ENCODE peak calls at places on chromosomes 1 and 21, in seven cellular contexts. T is gastrocnemius medialis, Z is A549, H is GM12864, V is body of pancreas, D is ovary, N is neural progenitor cell. U is an unnamed sample.
A peak's percentile ranks its signal among the peaks of the same experiment; 100 is the strongest.

GRCh38 chr1:110038271-110038670 is 3.8 kb downstream of the STRIP1 start:
- DNase-seq in D (no peak), V (no peak), T (no peak), Z (no peak), H (no peak), N (no peak), U (no peak)

GRCh38 chr1:36520771-36521420 is 38.2 kb upstream of the CSF3R start:
- DNase-seq in H (no peak), Z (no peak), V (no peak), T (no peak), D (no peak), N (no peak), U (no peak)

GRCh38 chr1:55969322-55969721 is 610.0 kb downstream of the PLPP3 start:
- DNase-seq in V (no peak), N (no peak), D (no peak), H (no peak), T (no peak), Z (no peak), U (no peak)

GRCh38 chr1:209618756-209619420 is 33.3 kb downstream of the LAMB3 start:
- DNase-seq in Z (no peak), D (no peak), V (no peak), H (no peak), T (no peak), N (no peak), U (no peak)

GRCh38 chr1:27154991-27155781 is at the start of gene SLC9A1:
- DNase-seq in D (peak; percentile 95), Z (peak; percentile 90), H (peak; percentile 68), T (peak; percentile 94), V (peak; percentile 97), N (peak; percentile 96), U (peak; percentile 92)

GRCh38 chr1:167059045-167059728 is 31.0 kb downstream of the GPA33 start:
- DNase-seq in T (peak; percentile 55), H (peak; percentile 27), N (peak; percentile 80), D (peak; percentile 38), Z (peak; percentile 67), V (peak; percentile 82), U (peak; percentile 76)

GRCh38 chr1:30788580-30789387 is 31.2 kb upstream of the LAPTM5 start:
- DNase-seq in N (no peak), V (no peak), Z (no peak), T (peak; percentile 86), D (peak; percentile 63), H (no peak), U (no peak)

GRCh38 chr1:28290851-28291250 is 31.5 kb downstream of the SESN2 start:
- DNase-seq in N (no peak), T (no peak), V (no peak), D (no peak), Z (no peak), H (no peak), U (no peak)

GRCh38 chr1:246483204-246483933 is 23.7 kb downstream of the SMYD3 start:
- DNase-seq in T (no peak), Z (no peak), D (no peak), V (no peak), N (no peak), H (no peak), U (peak; percentile 21)

GRCh38 chr1:45585110-45585426 is 1.2 kb downstream of the NASP start:
- DNase-seq in D (no peak), H (no peak), V (no peak), T (no peak), Z (no peak), N (no peak), U (no peak)

GRCh38 chr21:46150491-46151121 is 4.8 kb downstream of the FTCD start:
- DNase-seq in T (peak; percentile 6), N (no peak), H (no peak), D (peak; percentile 10), V (no peak), Z (no peak), U (no peak)

GRCh38 chr1:52631759-52632331 is 1.1 kb upstream of the SHISAL2A start:
- DNase-seq in V (no peak), T (no peak), Z (no peak), D (no peak), N (no peak), H (no peak), U (peak; percentile 11)

GRCh38 chr1:26541816-26542711 is 12.5 kb downstream of the RPS6KA1 start:
- DNase-seq in V (peak; percentile 36), Z (no peak), N (peak; percentile 72), T (peak; percentile 69), D (peak; percentile 26), H (peak; percentile 86), U (peak; percentile 71)

GRCh38 chr21:16176570-16176969 is 446.8 kb downstream of the USP25 start:
- DNase-seq in V (no peak), H (no peak), Z (no peak), T (no peak), D (peak; percentile 27), N (no peak), U (peak; percentile 18)

GRCh38 chr21:33403128-33403785 is at the start of gene IFNGR2:
- DNase-seq in N (peak; percentile 77), V (peak; percentile 32), T (no peak), D (peak; percentile 44), Z (no peak), H (no peak), U (no peak)

GRCh38 chr1:23989249-23989648 is 9.1 kb upstream of the SRSF10 start:
- DNase-seq in V (no peak), N (no peak), T (no peak), D (no peak), Z (no peak), H (no peak), U (no peak)

GRCh38 chr1:27592600-27593340 is 11.2 kb downstream of the AHDC1 start:
- DNase-seq in T (no peak), D (no peak), V (no peak), N (peak; percentile 91), Z (no peak), H (no peak), U (no peak)

GRCh38 chr1:66300986-66301451 is 232.9 kb upstream of the SGIP1 start:
- DNase-seq in T (no peak), D (no peak), H (peak; percentile 77), V (no peak), Z (no peak), N (no peak), U (peak; percentile 75)

GRCh38 chr1:54980528-54981241 is at the start of gene TMEM61:
- DNase-seq in N (peak; percentile 66), V (peak; percentile 43), Z (no peak), H (no peak), D (no peak), T (no peak), U (no peak)

GRCh38 chr1:186829679-186830587 is 1.2 kb downstream of the PLA2G4A start:
- DNase-seq in H (no peak), V (no peak), T (no peak), N (no peak), Z (no peak), D (no peak), U (peak; percentile 15)
- H3K4me3 ChIP-seq in H (no peak overlapping the region), V (no peak overlapping the region), T (peak overlapping the region; percentile 50), N (peak overlapping the region; percentile 51), Z (peak overlapping the region; percentile 83), D (peak overlapping the region; percentile 42), U (peak overlapping the region; percentile 96)

GRCh38 chr1:196308171-196308570 is 300.1 kb downstream of the KCNT2 start:
- DNase-seq in Z (no peak), V (no peak), H (no peak), T (no peak), N (no peak), D (no peak), U (no peak)

GRCh38 chr1:196305216-196305615 is 303.0 kb downstream of the KCNT2 start:
- DNase-seq in D (no peak), N (no peak), T (no peak), Z (no peak), H (no peak), V (no peak), U (no peak)

GRCh38 chr1:196306421-196306820 is 301.8 kb downstream of the KCNT2 start:
- DNase-seq in Z (no peak), V (no peak), N (peak; percentile 8), T (no peak), D (no peak), H (no peak), U (no peak)

GRCh38 chr1:196312739-196313138 is 295.5 kb downstream of the KCNT2 start:
- DNase-seq in V (no peak), T (no peak), Z (no peak), H (no peak), D (no peak), N (peak; percentile 17), U (no peak)

DNA sequence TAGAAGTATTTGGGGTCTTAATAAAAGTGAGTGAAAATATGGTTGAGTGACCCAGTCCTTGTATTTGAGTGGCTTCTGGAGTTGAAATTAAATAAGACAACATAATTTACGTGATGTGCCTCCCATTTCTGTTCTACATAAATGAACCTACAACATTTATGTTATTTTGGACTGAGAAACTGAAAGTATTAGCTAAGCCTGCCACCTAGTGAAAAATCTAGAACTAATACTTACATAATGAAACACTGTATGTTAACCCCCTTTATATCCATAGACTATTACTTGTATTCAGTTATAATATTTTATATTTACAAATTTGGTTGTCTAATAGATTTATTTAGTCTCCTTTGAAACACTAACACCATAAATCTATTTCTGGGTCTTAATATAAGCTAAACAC is 298.9 kb downstream of the KCNT2 start:
- DNase-seq in Z (peak; percentile 42), N (no peak), T (no peak), H (no peak), D (no peak), V (no peak), U (peak; percentile 74)
- TF ChIP-seq CTCF in Z (peak; percentile 61), N (peak; percentile 23), T (no peak), H (no peak), D (no peak), V (no peak), U (peak; percentile 34)

GRCh38 chr1:156555715-156556114 is 16.6 kb downstream of the IQGAP3 start:
- DNase-seq in Z (no peak), V (no peak), N (no peak), D (no peak), H (no peak), T (no peak), U (no peak)
- H3K4me3 ChIP-seq in Z (no peak overlapping the region), V (no peak overlapping the region), N (no peak overlapping the region), D (no peak overlapping the region), H (no peak overlapping the region), T (no peak overlapping the region), U (no peak overlapping the region)

GRCh38 chr21:42556960-42557359 is 43.3 kb downstream of the SLC37A1 start:
- DNase-seq in T (no peak), V (no peak), D (no peak), N (no peak), H (no peak), Z (no peak), U (no peak)

GRCh38 chr21:42557420-42557819 is 43.8 kb downstream of the SLC37A1 start:
- DNase-seq in N (no peak), D (no peak), T (no peak), H (no peak), V (no peak), Z (no peak), U (no peak)

GRCh38 chr21:42558368-42558767 is 44.7 kb downstream of the SLC37A1 start:
- DNase-seq in H (no peak), D (no peak), T (no peak), V (no peak), Z (no peak), N (no peak), U (no peak)

GRCh38 chr21:42555756-42556438 is 42.2 kb downstream of the SLC37A1 start:
- DNase-seq in H (no peak), T (no peak), N (no peak), V (no peak), D (no peak), Z (no peak), U (no peak)

DNA sequence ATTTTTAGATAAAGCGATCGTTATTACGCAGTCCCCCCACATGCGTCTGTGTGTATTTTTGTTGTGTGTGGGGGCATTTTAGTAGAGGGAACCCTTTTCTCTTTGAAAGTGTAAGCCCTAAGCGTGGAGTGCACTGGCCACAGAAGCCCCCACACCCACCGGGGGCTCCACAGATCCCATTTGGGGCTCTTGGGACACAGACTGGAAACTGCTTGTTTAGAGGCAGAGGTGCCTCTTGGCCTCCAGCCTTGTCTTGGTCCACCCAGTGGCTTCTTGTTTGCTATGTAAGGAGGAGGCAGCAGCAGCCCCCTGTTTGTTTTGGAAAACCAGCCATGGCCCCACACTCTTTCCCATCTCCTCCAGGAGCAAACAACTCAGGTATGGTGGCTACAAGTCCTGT is 42.8 kb downstream of the SLC37A1 start:
- DNase-seq in V (peak; percentile 2), D (no peak), Z (no peak), N (no peak), H (no peak), T (no peak), U (no peak)
- TF ChIP-seq CTCF in V (no peak), D (no peak), Z (no peak), N (no peak), H (no peak), T (no peak), U (no peak)

U was measured in fibroblast of the aortic adventitia.